ENCODE peak calls at places on chromosomes 12 and 14, in seven cellular contexts. T, E, F, H, M, B and W are unnamed samples. For H3K36me3, the result is how much of the 10 kb centered on the place peaks cover.

GRCh38 chr14:105863296-105864108 is 337.1 kb downstream of the TMEM121 start:
- DNase-seq in T (no peak), E (peak), F (no peak), H (no peak), M (no peak), B (no peak), W (no peak)

GRCh38 chr12:78802593-78802992 is 62.0 kb upstream of the SYT1 start:
- DNase-seq in T (no peak), E (no peak), F (no peak), H (no peak), M (no peak), B (peak), W (no peak)

GRCh38 chr14:98240396-98240795 is 1031.6 kb downstream of the BCL11B start:
- DNase-seq in T (no peak), E (no peak), F (no peak), H (no peak), M (no peak), B (no peak), W (no peak)

GRCh38 chr12:119231774-119232173 is 53.0 kb downstream of the HSPB8 start:
- DNase-seq in T (no peak), E (no peak), F (no peak), H (no peak), M (no peak), B (no peak), W (no peak)

GRCh38 chr12:3160081-3160480 is 82.9 kb downstream of the TSPAN9 start:
- DNase-seq in T (no peak), E (no peak), F (no peak), H (no peak), M (no peak), B (peak), W (no peak)

GRCh38 chr14:97329701-97330100 is 532.5 kb downstream of the VRK1 start:
- DNase-seq in T (no peak), E (no peak), F (no peak), H (peak), M (no peak), B (no peak), W (no peak)

GRCh38 chr14:58918066-58918465 is 270.4 kb upstream of the DAAM1 start:
- DNase-seq in T (no peak), E (no peak), F (no peak), H (no peak), M (no peak), B (peak), W (no peak)

GRCh38 chr14:39423793-39424192 is 8.4 kb downstream of the FBXO33 start:
- DNase-seq in T (no peak), E (no peak), F (no peak), H (no peak), M (no peak), B (no peak), W (no peak)

GRCh38 chr12:12086975-12087692 is 16.4 kb downstream of the BCL2L14 start:
- DNase-seq in T (no peak), E (no peak), F (no peak), H (peak), M (no peak), B (no peak), W (no peak)

GRCh38 chr14:105907276-105907675 is 380.9 kb downstream of the TMEM121 start:
- DNase-seq in T (no peak), E (no peak), F (no peak), H (no peak), M (no peak), B (no peak), W (no peak)

GRCh38 chr12:117778656-117779055 is 190.1 kb downstream of the KSR2 start:
- DNase-seq in T (no peak), E (no peak), F (no peak), H (no peak), M (no peak), B (no peak), W (no peak)

GRCh38 chr12:50120521-50120920 is 8.5 kb downstream of the COX14 start:
- DNase-seq in T (no peak), E (no peak), F (no peak), H (no peak), M (no peak), B (no peak), W (peak)

GRCh38 chr14:93274055-93274806 is 58.6 kb downstream of the BTBD7 start:
- DNase-seq in T (no peak), E (no peak), F (no peak), H (no peak), M (no peak), B (no peak), W (no peak)
- H3K36me3 ChIP-seq in T (under half), E (under half), F (under half), H (under half), M (under half), B (under half), W (under half)

GRCh38 chr12:110333201-110333600 is 52.2 kb downstream of the ATP2A2 start:
- DNase-seq in T (no peak), E (no peak), F (no peak), H (no peak), M (no peak), B (no peak), W (no peak)
- H3K36me3 ChIP-seq in T (half or more), E (under half), F (half or more), H (under half), M (half or more), B (half or more), W (under half)

GRCh38 chr14:89163237-89163636 is 253.8 kb downstream of the FOXN3 start:
- DNase-seq in T (no peak), E (no peak), F (no peak), H (no peak), M (no peak), B (no peak), W (no peak)
- H3K36me3 ChIP-seq in T (half or more), E (under half), F (under half), H (under half), M (under half), B (under half), W (under half)

GRCh38 chr12:24898606-24899005 is 50.3 kb downstream of the BCAT1 start:
- DNase-seq in T (no peak), E (no peak), F (no peak), H (no peak), M (no peak), B (no peak), W (no peak)
- H3K36me3 ChIP-seq in T (under half), E (under half), F (under half), H (under half), M (under half), B (under half), W (under half)

DNA sequence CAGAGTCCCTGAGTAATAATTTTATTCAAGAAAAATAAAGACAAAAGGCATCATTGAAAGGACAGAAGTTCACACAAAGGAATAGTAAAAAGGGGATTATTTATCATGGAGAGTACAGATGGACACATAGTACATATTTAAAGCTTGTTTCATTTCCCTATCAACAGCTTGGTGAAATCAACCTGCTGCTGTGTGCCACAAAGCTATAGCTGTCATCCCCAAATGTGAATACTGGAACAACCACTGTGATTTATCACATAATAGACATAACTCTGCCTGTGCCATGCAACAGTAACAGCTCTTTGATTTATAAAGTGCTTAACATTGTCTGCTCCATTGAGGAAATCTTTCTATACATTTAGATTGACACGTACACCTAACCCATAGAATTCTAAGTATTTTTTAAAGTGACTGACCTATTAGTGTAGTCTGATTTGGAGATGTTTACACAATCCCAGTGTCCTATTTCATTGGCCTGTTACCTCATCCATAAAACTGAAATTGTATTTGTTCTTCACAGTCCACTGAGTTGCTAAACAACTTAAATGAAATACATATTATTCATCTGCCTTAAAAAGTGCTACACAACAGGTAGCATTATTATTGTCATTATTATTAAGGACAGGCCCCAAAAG is 3.3 kb downstream of the NEMF start:
- DNase-seq in T (no peak), E (no peak), F (no peak), H (no peak), M (no peak), B (no peak), W (no peak)
- H3K36me3 ChIP-seq in T (half or more), E (under half), F (under half), H (under half), M (half or more), B (under half), W (under half)

GRCh38 chr12:111467862-111468245 is 62.1 kb downstream of the SH2B3 start:
- DNase-seq in T (no peak), E (no peak), F (no peak), H (no peak), M (no peak), B (peak), W (no peak)

GRCh38 chr12:111467092-111467861 is 61.6 kb downstream of the SH2B3 start:
- DNase-seq in T (no peak), E (no peak), F (no peak), H (no peak), M (no peak), B (peak), W (no peak)

GRCh38 chr12:111469406-111469805 is 63.7 kb downstream of the SH2B3 start:
- DNase-seq in T (no peak), E (no peak), F (no peak), H (no peak), M (no peak), B (peak), W (no peak)
- H3K36me3 ChIP-seq in T (half or more), E (under half), F (under half), H (under half), M (half or more), B (under half), W (under half)

GRCh38 chr12:101749657-101750056 is 10.4 kb upstream of the SYCP3 start:
- DNase-seq in T (no peak), E (no peak), F (no peak), H (no peak), M (no peak), B (no peak), W (no peak)
- H3K36me3 ChIP-seq in T (half or more), E (under half), F (under half), H (under half), M (half or more), B (under half), W (under half)